ENCODE peak calls at places on chromosomes 16 and 17, in seven cellular contexts. One of them, this sample, is unnamed.

GRCh38 chr17:42288985-42289862 is 926 bp downstream of the STAT5A start:
- DNase-seq in right lobe of liver: peak; percentile 66
- DNase-seq in RWPE2: peak; percentile 57
- DNase-seq in foreskin fibroblast: no peak
- DNase-seq in HFFc6: no peak
- DNase-seq in heart right ventricle: peak; percentile 43
- DNase-seq in A673: no peak
- DNase-seq in this sample: no peak

GRCh38 chr16:77789085-77789611 is 784 bp downstream of the VAT1L start:
- DNase-seq in right lobe of liver: no peak
- DNase-seq in RWPE2: no peak
- DNase-seq in foreskin fibroblast: peak; percentile 5
- DNase-seq in HFFc6: no peak
- DNase-seq in heart right ventricle: no peak
- DNase-seq in A673: no peak
- DNase-seq in this sample: no peak

GRCh38 chr17:81347437-81347836 is 47.8 kb upstream of the BAHCC1 start:
- DNase-seq in right lobe of liver: no peak
- DNase-seq in RWPE2: no peak
- DNase-seq in foreskin fibroblast: no peak
- DNase-seq in HFFc6: no peak
- DNase-seq in heart right ventricle: no peak
- DNase-seq in A673: no peak
- DNase-seq in this sample: no peak

GRCh38 chr17:78725448-78726021 is 56.5 kb downstream of the CYTH1 start:
- DNase-seq in right lobe of liver: no peak
- DNase-seq in RWPE2: no peak
- DNase-seq in foreskin fibroblast: no peak
- DNase-seq in HFFc6: no peak
- DNase-seq in heart right ventricle: no peak
- DNase-seq in A673: no peak
- DNase-seq in this sample: no peak

GRCh38 chr17:61583242-61583641 is 7.8 kb downstream of the NACA2 start:
- DNase-seq in right lobe of liver: no peak
- DNase-seq in RWPE2: no peak
- DNase-seq in foreskin fibroblast: peak; percentile 87
- DNase-seq in HFFc6: peak; percentile 75
- DNase-seq in heart right ventricle: no peak
- DNase-seq in A673: peak; percentile 66
- DNase-seq in this sample: peak; percentile 75

GRCh38 chr16:6682142-6682811 is 650.4 kb upstream of the RBFOX1 start:
- DNase-seq in right lobe of liver: no peak
- DNase-seq in RWPE2: no peak
- DNase-seq in foreskin fibroblast: no peak
- DNase-seq in HFFc6: no peak
- DNase-seq in heart right ventricle: peak; percentile 13
- DNase-seq in A673: peak; percentile 64
- DNase-seq in this sample: no peak

GRCh38 chr17:64336760-64337413 is 53.8 kb downstream of the PECAM1 start:
- DNase-seq in right lobe of liver: no peak
- DNase-seq in RWPE2: no peak
- DNase-seq in foreskin fibroblast: no peak
- DNase-seq in HFFc6: no peak
- DNase-seq in heart right ventricle: no peak
- DNase-seq in A673: no peak
- DNase-seq in this sample: no peak

GRCh38 chr16:28897826-28898225 is 19.5 kb downstream of the ATP2A1 start:
- DNase-seq in right lobe of liver: no peak
- DNase-seq in RWPE2: no peak
- DNase-seq in foreskin fibroblast: no peak
- DNase-seq in HFFc6: no peak
- DNase-seq in heart right ventricle: no peak
- DNase-seq in A673: no peak
- DNase-seq in this sample: no peak

GRCh38 chr16:86917471-86918365 is 339.4 kb downstream of the FOXL1 start:
- DNase-seq in right lobe of liver: no peak
- DNase-seq in RWPE2: no peak
- DNase-seq in foreskin fibroblast: no peak
- DNase-seq in HFFc6: no peak
- DNase-seq in heart right ventricle: no peak
- DNase-seq in A673: no peak
- DNase-seq in this sample: no peak

GRCh38 chr17:62627219-62627903 is at the start of gene MRC2:
- DNase-seq in right lobe of liver: no peak
- DNase-seq in RWPE2: peak; percentile 80
- DNase-seq in foreskin fibroblast: peak; percentile 90
- DNase-seq in HFFc6: peak; percentile 70
- DNase-seq in heart right ventricle: peak; percentile 76
- DNase-seq in A673: peak; percentile 80
- DNase-seq in this sample: peak; percentile 53

GRCh38 chr17:68509151-68510057 is 2.8 kb upstream of the PRKAR1A start:
- DNase-seq in right lobe of liver: peak; percentile 68
- DNase-seq in RWPE2: no peak
- DNase-seq in foreskin fibroblast: no peak
- DNase-seq in HFFc6: no peak
- DNase-seq in heart right ventricle: peak; percentile 69
- DNase-seq in A673: peak; percentile 14
- DNase-seq in this sample: peak; percentile 37

GRCh38 chr16:11557811-11558210 is 28.9 kb downstream of the LITAF start:
- DNase-seq in right lobe of liver: no peak
- DNase-seq in RWPE2: no peak
- DNase-seq in foreskin fibroblast: no peak
- DNase-seq in HFFc6: no peak
- DNase-seq in heart right ventricle: peak; percentile 34
- DNase-seq in A673: no peak
- DNase-seq in this sample: no peak

GRCh38 chr16:9092963-9093477 is 1.6 kb downstream of the HAPSTR1 start:
- DNase-seq in right lobe of liver: peak; percentile 51
- DNase-seq in RWPE2: no peak
- DNase-seq in foreskin fibroblast: no peak
- DNase-seq in HFFc6: no peak
- DNase-seq in heart right ventricle: peak; percentile 30
- DNase-seq in A673: peak; percentile 25
- DNase-seq in this sample: no peak

GRCh38 chr16:67198238-67198734 is 645 bp upstream of the ELMO3 start:
- DNase-seq in right lobe of liver: no peak
- DNase-seq in RWPE2: peak; percentile 79
- DNase-seq in foreskin fibroblast: peak; percentile 73
- DNase-seq in HFFc6: no peak
- DNase-seq in heart right ventricle: no peak
- DNase-seq in A673: peak; percentile 76
- DNase-seq in this sample: peak; percentile 69

GRCh38 chr17:30101686-30102390 is 14.8 kb upstream of the NSRP1 start:
- DNase-seq in right lobe of liver: no peak
- DNase-seq in RWPE2: no peak
- DNase-seq in foreskin fibroblast: no peak
- DNase-seq in HFFc6: no peak
- DNase-seq in heart right ventricle: no peak
- DNase-seq in A673: no peak
- DNase-seq in this sample: no peak

GRCh38 chr17:193426-193810 is 12.0 kb upstream of the DOC2B start:
- DNase-seq in right lobe of liver: no peak
- DNase-seq in RWPE2: no peak
- DNase-seq in foreskin fibroblast: no peak
- DNase-seq in HFFc6: no peak
- DNase-seq in heart right ventricle: no peak
- DNase-seq in A673: no peak
- DNase-seq in this sample: no peak

DNA sequence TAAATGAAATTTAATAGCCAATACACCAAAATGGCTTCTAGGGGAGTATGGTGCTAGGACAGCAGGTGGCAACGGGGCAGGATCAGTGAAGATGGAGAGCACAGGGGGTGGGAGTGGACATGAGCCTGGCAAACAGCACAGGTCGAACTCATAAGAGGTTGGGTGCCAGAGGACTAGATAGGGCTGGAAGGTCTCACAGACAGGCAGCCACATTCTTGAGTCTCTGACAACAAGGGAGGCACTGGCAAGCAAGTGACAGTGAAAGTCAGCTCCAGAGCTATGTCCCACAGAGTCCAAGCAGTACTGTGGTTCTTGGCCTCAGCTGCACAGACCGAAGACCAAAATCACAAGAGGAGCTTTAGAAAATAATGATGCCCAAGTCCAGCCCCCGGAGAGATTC is 61.2 kb downstream of the USP31 start:
- DNase-seq in right lobe of liver: no peak
- DNase-seq in RWPE2: no peak
- DNase-seq in foreskin fibroblast: no peak
- DNase-seq in HFFc6: no peak
- DNase-seq in heart right ventricle: no peak
- DNase-seq in A673: no peak
- DNase-seq in this sample: no peak
- TF ChIP-seq CTCF in right lobe of liver: no peak
- TF ChIP-seq CTCF in RWPE2: no peak
- TF ChIP-seq CTCF in foreskin fibroblast: no peak
- TF ChIP-seq CTCF in HFFc6: no peak
- TF ChIP-seq CTCF in heart right ventricle: no peak
- TF ChIP-seq CTCF in A673: no peak
- TF ChIP-seq CTCF in this sample: no peak

GRCh38 chr17:57956311-57957119 is 1.3 kb upstream of the CUEDC1 start:
- DNase-seq in right lobe of liver: no peak
- DNase-seq in RWPE2: peak; percentile 29
- DNase-seq in foreskin fibroblast: no peak
- DNase-seq in HFFc6: no peak
- DNase-seq in heart right ventricle: no peak
- DNase-seq in A673: no peak
- DNase-seq in this sample: no peak

GRCh38 chr17:57957120-57957850 is 2.1 kb upstream of the CUEDC1 start:
- DNase-seq in right lobe of liver: peak; percentile 33
- DNase-seq in RWPE2: peak; percentile 29
- DNase-seq in foreskin fibroblast: no peak
- DNase-seq in HFFc6: no peak
- DNase-seq in heart right ventricle: no peak
- DNase-seq in A673: no peak
- DNase-seq in this sample: no peak

GRCh38 chr17:57953703-57954420 is 1.4 kb downstream of the CUEDC1 start:
- DNase-seq in right lobe of liver: no peak
- DNase-seq in RWPE2: no peak
- DNase-seq in foreskin fibroblast: no peak
- DNase-seq in HFFc6: no peak
- DNase-seq in heart right ventricle: no peak
- DNase-seq in A673: no peak
- DNase-seq in this sample: no peak

GRCh38 chr17:57954421-57955182 is 610 bp downstream of the CUEDC1 start:
- DNase-seq in right lobe of liver: peak; percentile 63
- DNase-seq in RWPE2: no peak
- DNase-seq in foreskin fibroblast: peak; percentile 89
- DNase-seq in HFFc6: peak; percentile 63
- DNase-seq in heart right ventricle: peak; percentile 88
- DNase-seq in A673: peak; percentile 95
- DNase-seq in this sample: no peak

GRCh38 chr17:57955183-57955952 is at the start of gene CUEDC1:
- DNase-seq in right lobe of liver: peak; percentile 84
- DNase-seq in RWPE2: peak; percentile 71
- DNase-seq in foreskin fibroblast: peak; percentile 90
- DNase-seq in HFFc6: peak; percentile 61
- DNase-seq in heart right ventricle: peak; percentile 90
- DNase-seq in A673: peak; percentile 85
- DNase-seq in this sample: no peak
- TF ChIP-seq CTCF in right lobe of liver: peak; percentile 35
- TF ChIP-seq CTCF in RWPE2: peak; percentile 58
- TF ChIP-seq CTCF in foreskin fibroblast: peak; percentile 1
- TF ChIP-seq CTCF in HFFc6: peak; percentile 63
- TF ChIP-seq CTCF in heart right ventricle: peak; percentile 38
- TF ChIP-seq CTCF in A673: peak; percentile 27
- TF ChIP-seq CTCF in this sample: peak; percentile 19

GRCh38 chr17:28657756-28658155 is 4.0 kb downstream of the SDF2 start:
- DNase-seq in right lobe of liver: no peak
- DNase-seq in RWPE2: no peak
- DNase-seq in foreskin fibroblast: peak; percentile 80
- DNase-seq in HFFc6: peak; percentile 33
- DNase-seq in heart right ventricle: no peak
- DNase-seq in A673: no peak
- DNase-seq in this sample: peak; percentile 56

GRCh38 chr17:28662527-28662829 is 473 bp downstream of the SUPT6H start:
- DNase-seq in right lobe of liver: no peak
- DNase-seq in RWPE2: no peak
- DNase-seq in foreskin fibroblast: no peak
- DNase-seq in HFFc6: no peak
- DNase-seq in heart right ventricle: no peak
- DNase-seq in A673: no peak
- DNase-seq in this sample: no peak

GRCh38 chr17:28665994-28666393 is 4.0 kb downstream of the SUPT6H start:
- DNase-seq in right lobe of liver: no peak
- DNase-seq in RWPE2: no peak
- DNase-seq in foreskin fibroblast: no peak
- DNase-seq in HFFc6: no peak
- DNase-seq in heart right ventricle: no peak
- DNase-seq in A673: no peak
- DNase-seq in this sample: no peak

GRCh38 chr17:28663723-28664122 is 1.7 kb downstream of the SUPT6H start:
- DNase-seq in right lobe of liver: no peak
- DNase-seq in RWPE2: no peak
- DNase-seq in foreskin fibroblast: no peak
- DNase-seq in HFFc6: no peak
- DNase-seq in heart right ventricle: no peak
- DNase-seq in A673: no peak
- DNase-seq in this sample: no peak

DNA sequence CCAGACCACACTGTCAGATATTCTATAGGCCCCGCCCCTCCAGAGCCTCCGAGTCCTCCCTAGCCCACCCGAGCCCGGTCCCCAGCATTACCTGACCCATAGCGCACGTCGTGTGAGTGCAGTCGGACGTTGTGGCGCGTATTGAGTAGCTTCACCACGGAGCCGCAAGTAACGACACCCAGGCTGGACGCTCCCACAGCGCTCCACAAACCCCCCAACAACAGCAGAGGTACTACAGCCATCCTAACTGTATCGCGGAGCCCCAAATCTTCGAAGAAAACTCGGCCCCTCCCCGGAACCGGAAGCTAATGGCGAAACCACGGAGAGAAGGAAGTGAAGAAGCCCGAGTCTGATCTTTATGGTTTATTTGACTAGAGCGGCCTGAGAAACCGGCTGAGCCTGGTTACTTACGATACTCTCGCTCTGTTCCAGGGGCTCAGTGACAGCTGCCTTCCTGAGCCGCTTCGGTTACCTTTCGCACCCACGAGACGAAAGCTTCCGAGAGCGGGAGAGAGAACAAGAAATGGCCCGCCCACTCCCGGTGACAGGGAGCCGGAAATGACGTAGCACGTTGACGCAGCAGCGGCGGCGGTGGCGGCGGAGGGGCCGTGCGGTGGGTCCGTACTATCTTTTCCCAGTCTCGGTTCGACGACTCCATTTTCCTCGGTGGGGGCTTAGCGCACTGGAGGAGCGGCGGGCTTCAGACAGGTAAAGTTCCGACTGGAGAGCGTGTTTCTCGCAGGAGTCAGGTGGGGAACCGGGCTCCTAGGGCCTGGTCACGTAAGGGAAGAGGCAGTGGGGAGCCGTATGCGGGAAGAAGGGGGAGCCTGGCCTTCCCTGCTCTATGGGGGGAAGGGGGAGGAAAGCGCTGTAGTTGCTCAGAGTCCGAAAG is at the start of the genes SDF2 and SUPT6H:
- DNase-seq in right lobe of liver: peak; percentile 90
- DNase-seq in RWPE2: peak; percentile 85
- DNase-seq in foreskin fibroblast: peak; percentile 93
- DNase-seq in HFFc6: peak; percentile 76
- DNase-seq in heart right ventricle: peak; percentile 89
- DNase-seq in A673: peak; percentile 94
- DNase-seq in this sample: peak; percentile 67
- TF ChIP-seq CTCF in right lobe of liver: no peak
- TF ChIP-seq CTCF in RWPE2: no peak
- TF ChIP-seq CTCF in foreskin fibroblast: no peak
- TF ChIP-seq CTCF in HFFc6: peak; percentile 29
- TF ChIP-seq CTCF in heart right ventricle: no peak
- TF ChIP-seq CTCF in A673: no peak
- TF ChIP-seq CTCF in this sample: no peak

GRCh38 chr17:57401556-57402488 is 145.5 kb downstream of the MSI2 start:
- DNase-seq in right lobe of liver: no peak
- DNase-seq in RWPE2: no peak
- DNase-seq in foreskin fibroblast: no peak
- DNase-seq in HFFc6: no peak
- DNase-seq in heart right ventricle: no peak
- DNase-seq in A673: no peak
- DNase-seq in this sample: no peak
- TF ChIP-seq CTCF in right lobe of liver: no peak
- TF ChIP-seq CTCF in RWPE2: no peak
- TF ChIP-seq CTCF in foreskin fibroblast: no peak
- TF ChIP-seq CTCF in HFFc6: no peak
- TF ChIP-seq CTCF in heart right ventricle: no peak
- TF ChIP-seq CTCF in A673: no peak
- TF ChIP-seq CTCF in this sample: no peak